ENCODE peak calls at places on chromosome 22, in eight cellular contexts. One of them, this sample, is unnamed.
A peak's percentile ranks its signal among the peaks of the same experiment; 100 is the strongest.

GRCh38 chr22:31647066-31647465 is 14.9 kb downstream of the PISD start:
- DNase-seq in neuronal stem cell: no peak
- DNase-seq in ELR: peak; percentile 20
- DNase-seq in DMS153: no peak
- DNase-seq in activated T-helper 1 cell treated with Interleukin-2 at 50 U/mL for 16 hours: no peak
- DNase-seq in globus pallidus: no peak
- DNase-seq in naive thymus-derived CD4-positive, alpha-beta T cell: no peak
- DNase-seq in HEK293T: no peak
- DNase-seq in this sample: no peak

GRCh38 chr22:26606611-26607010 is 11.2 kb downstream of the CRYBB1 start:
- DNase-seq in neuronal stem cell: no peak
- DNase-seq in ELR: peak; percentile 88
- DNase-seq in DMS153: no peak
- DNase-seq in activated T-helper 1 cell treated with Interleukin-2 at 50 U/mL for 16 hours: no peak
- DNase-seq in globus pallidus: no peak
- DNase-seq in naive thymus-derived CD4-positive, alpha-beta T cell: no peak
- DNase-seq in HEK293T: no peak
- DNase-seq in this sample: peak; percentile 29

GRCh38 chr22:19085233-19086043 is 36.8 kb downstream of the DGCR2 start:
- DNase-seq in neuronal stem cell: no peak
- DNase-seq in ELR: peak; percentile 52
- DNase-seq in DMS153: no peak
- DNase-seq in activated T-helper 1 cell treated with Interleukin-2 at 50 U/mL for 16 hours: no peak
- DNase-seq in globus pallidus: peak; percentile 24
- DNase-seq in naive thymus-derived CD4-positive, alpha-beta T cell: no peak
- DNase-seq in HEK293T: peak; percentile 62
- DNase-seq in this sample: no peak

GRCh38 chr22:38317995-38318715 is 922 bp upstream of the CSNK1E start:
- DNase-seq in neuronal stem cell: no peak
- DNase-seq in ELR: peak; percentile 100
- DNase-seq in DMS153: peak; percentile 64
- DNase-seq in activated T-helper 1 cell treated with Interleukin-2 at 50 U/mL for 16 hours: no peak
- DNase-seq in globus pallidus: no peak
- DNase-seq in naive thymus-derived CD4-positive, alpha-beta T cell: no peak
- DNase-seq in HEK293T: peak; percentile 90
- DNase-seq in this sample: peak; percentile 90

GRCh38 chr22:20437253-20438065 is at the start of gene SCARF2:
- DNase-seq in neuronal stem cell: peak; percentile 56
- DNase-seq in ELR: peak; percentile 67
- DNase-seq in DMS153: no peak
- DNase-seq in activated T-helper 1 cell treated with Interleukin-2 at 50 U/mL for 16 hours: no peak
- DNase-seq in globus pallidus: no peak
- DNase-seq in naive thymus-derived CD4-positive, alpha-beta T cell: no peak
- DNase-seq in HEK293T: peak; percentile 87
- DNase-seq in this sample: no peak

GRCh38 chr22:49577168-49578060 is 250.3 kb downstream of the BRD1 start:
- DNase-seq in neuronal stem cell: no peak
- DNase-seq in ELR: no peak
- DNase-seq in DMS153: no peak
- DNase-seq in activated T-helper 1 cell treated with Interleukin-2 at 50 U/mL for 16 hours: no peak
- DNase-seq in globus pallidus: no peak
- DNase-seq in naive thymus-derived CD4-positive, alpha-beta T cell: no peak
- DNase-seq in HEK293T: no peak
- DNase-seq in this sample: no peak

GRCh38 chr22:47307812-47308211 is 545.4 kb downstream of the TBC1D22A start:
- DNase-seq in neuronal stem cell: no peak
- DNase-seq in ELR: no peak
- DNase-seq in DMS153: no peak
- DNase-seq in activated T-helper 1 cell treated with Interleukin-2 at 50 U/mL for 16 hours: no peak
- DNase-seq in globus pallidus: no peak
- DNase-seq in naive thymus-derived CD4-positive, alpha-beta T cell: no peak
- DNase-seq in HEK293T: no peak
- DNase-seq in this sample: no peak

GRCh38 chr22:37304595-37305343 is 22.5 kb downstream of the CYTH4 start:
- DNase-seq in neuronal stem cell: no peak
- DNase-seq in ELR: peak; percentile 68
- DNase-seq in DMS153: no peak
- DNase-seq in activated T-helper 1 cell treated with Interleukin-2 at 50 U/mL for 16 hours: no peak
- DNase-seq in globus pallidus: no peak
- DNase-seq in naive thymus-derived CD4-positive, alpha-beta T cell: no peak
- DNase-seq in HEK293T: no peak
- DNase-seq in this sample: no peak

GRCh38 chr22:40037320-40037719 is 42.6 kb downstream of the FAM83F start:
- DNase-seq in neuronal stem cell: no peak
- DNase-seq in ELR: no peak
- DNase-seq in DMS153: no peak
- DNase-seq in activated T-helper 1 cell treated with Interleukin-2 at 50 U/mL for 16 hours: no peak
- DNase-seq in globus pallidus: no peak
- DNase-seq in naive thymus-derived CD4-positive, alpha-beta T cell: no peak
- DNase-seq in HEK293T: no peak
- DNase-seq in this sample: no peak

GRCh38 chr22:23225337-23225723 is 45.0 kb downstream of the BCR start:
- DNase-seq in neuronal stem cell: no peak
- DNase-seq in ELR: no peak
- DNase-seq in DMS153: no peak
- DNase-seq in activated T-helper 1 cell treated with Interleukin-2 at 50 U/mL for 16 hours: no peak
- DNase-seq in globus pallidus: no peak
- DNase-seq in naive thymus-derived CD4-positive, alpha-beta T cell: no peak
- DNase-seq in HEK293T: no peak
- DNase-seq in this sample: no peak

GRCh38 chr22:39240841-39241631 is 3.7 kb downstream of the PDGFB start:
- DNase-seq in neuronal stem cell: no peak
- DNase-seq in ELR: no peak
- DNase-seq in DMS153: peak; percentile 69
- DNase-seq in activated T-helper 1 cell treated with Interleukin-2 at 50 U/mL for 16 hours: peak; percentile 31
- DNase-seq in globus pallidus: no peak
- DNase-seq in naive thymus-derived CD4-positive, alpha-beta T cell: no peak
- DNase-seq in HEK293T: no peak
- DNase-seq in this sample: peak; percentile 55

This sample was measured in RWPE1.